ENCODE peak calls at places on chromosomes 6 and 20, in nine cellular contexts. M is mammary epithelial cell, B is IMR-90, L is progenitor cell of endocrine pancreas, X is MM.1S, D is esophagus squamous epithelium, Z is prostate gland, V is SK-N-SH, R is HFFc6. N is an unnamed sample.

GRCh38 chr6:35352735-35353134 is 10.4 kb downstream of the PPARD start:
- DNase-seq in M (no peak), B (no peak), L (no peak), X (no peak), D (no peak), Z (no peak), V (no peak), R (no peak), N (no peak)

GRCh38 chr6:88650029-88650619 is 313.3 kb downstream of the RNGTT start:
- DNase-seq in M (no peak), B (peak; percentile 91), L (no peak), X (peak; percentile 83), D (no peak), Z (no peak), V (no peak), R (peak; percentile 61), N (no peak)

GRCh38 chr6:127342296-127342945 is 988 bp downstream of the ECHDC1 start:
- DNase-seq in M (peak; percentile 75), B (peak; percentile 54), L (no peak), X (peak; percentile 8), D (no peak), Z (peak; percentile 34), V (peak; percentile 14), R (peak; percentile 58), N (no peak)

GRCh38 chr6:32222333-32223230 is 1.3 kb downstream of the NOTCH4 start:
- DNase-seq in M (peak; percentile 33), B (no peak), L (no peak), X (no peak), D (no peak), Z (peak; percentile 61), V (no peak), R (no peak), N (no peak)

GRCh38 chr6:68575765-68576439 is 59.2 kb upstream of the ADGRB3 start:
- DNase-seq in M (no peak), B (no peak), L (peak; percentile 18), X (peak; percentile 75), D (no peak), Z (no peak), V (no peak), R (no peak), N (peak; percentile 25)

GRCh38 chr6:153170511-153170910 is 39.4 kb upstream of the RGS17 start:
- DNase-seq in M (peak; percentile 88), B (peak; percentile 52), L (no peak), X (no peak), D (no peak), Z (no peak), V (no peak), R (peak; percentile 50), N (no peak)

GRCh38 chr6:28609672-28610071 is 84.0 kb downstream of the GPX5 start:
- DNase-seq in M (no peak), B (no peak), L (no peak), X (no peak), D (no peak), Z (no peak), V (no peak), R (no peak), N (no peak)

GRCh38 chr6:132300323-132300949 is 100.8 kb downstream of the MOXD1 start:
- DNase-seq in M (peak; percentile 39), B (peak; percentile 75), L (no peak), X (peak; percentile 64), D (no peak), Z (no peak), V (peak; percentile 14), R (peak; percentile 54), N (no peak)

GRCh38 chr6:113190170-113190569 is 667.0 kb upstream of the MARCKS start:
- DNase-seq in M (no peak), B (no peak), L (no peak), X (no peak), D (no peak), Z (no peak), V (no peak), R (no peak), N (no peak)

GRCh38 chr6:48036316-48036715 is 74.7 kb downstream of the PTCHD4 start:
- DNase-seq in M (peak; percentile 84), B (peak; percentile 26), L (no peak), X (no peak), D (no peak), Z (no peak), V (no peak), R (peak; percentile 24), N (no peak)

GRCh38 chr20:6708010-6708409 is 59.5 kb upstream of the BMP2 start:
- DNase-seq in M (peak; percentile 84), B (peak; percentile 84), L (no peak), X (no peak), D (no peak), Z (peak; percentile 26), V (no peak), R (no peak), N (peak; percentile 83)

GRCh38 chr6:29502181-29502580 is 14.4 kb upstream of the MAS1L start:
- DNase-seq in M (peak; percentile 76), B (no peak), L (no peak), X (no peak), D (no peak), Z (no peak), V (no peak), R (no peak), N (no peak)

GRCh38 chr20:32167552-32167951 is 40.0 kb downstream of the PLAGL2 start:
- DNase-seq in M (no peak), B (no peak), L (no peak), X (no peak), D (no peak), Z (no peak), V (no peak), R (no peak), N (no peak)

GRCh38 chr6:292506-293184 is 358 bp downstream of the DUSP22 start:
- DNase-seq in M (no peak), B (peak; percentile 24), L (peak; percentile 45), X (peak; percentile 99), D (no peak), Z (peak; percentile 61), V (no peak), R (peak; percentile 29), N (peak; percentile 94)

GRCh38 chr20:5430670-5431069 is 113.9 kb upstream of the PROKR2 start:
- DNase-seq in M (no peak), B (no peak), L (no peak), X (no peak), D (no peak), Z (no peak), V (no peak), R (no peak), N (no peak)
- TF ChIP-seq CTCF in M (peak; percentile 9), B (no peak), L (no peak), X (no peak), D (no peak), Z (no peak), V (no peak), R (no peak), N (no peak)

GRCh38 chr20:4092136-4092479 is 76.8 kb upstream of the RNF24 start:
- DNase-seq in M (no peak), B (no peak), L (no peak), X (no peak), D (no peak), Z (no peak), V (no peak), R (no peak), N (no peak)
- TF ChIP-seq CTCF in M (no peak), B (no peak), L (no peak), X (no peak), D (no peak), Z (no peak), V (no peak), R (peak; percentile 32), N (no peak)

DNA sequence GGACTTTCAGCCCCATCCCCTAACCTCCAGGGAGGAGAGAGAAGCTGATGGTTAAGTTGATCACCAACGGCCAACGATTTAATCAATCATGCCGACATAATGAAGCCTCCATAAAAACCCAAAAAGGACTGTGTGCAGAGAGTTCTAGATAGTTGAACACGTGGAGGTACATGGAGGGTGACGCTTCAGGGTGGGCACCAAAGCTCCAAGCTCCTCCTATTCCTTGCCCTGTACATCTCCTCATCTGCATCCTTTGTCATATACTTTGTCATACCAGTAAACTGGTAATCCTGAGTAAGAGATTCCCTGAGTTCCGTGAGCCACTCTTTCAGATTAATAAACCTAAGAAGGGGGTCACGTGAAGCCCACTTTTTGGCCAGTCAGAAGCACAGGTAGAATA is 3.7 kb upstream of the GMDS start:
- DNase-seq in M (no peak), B (no peak), L (no peak), X (no peak), D (no peak), Z (no peak), V (no peak), R (no peak), N (no peak)
- TF ChIP-seq CTCF in M (no peak), B (no peak), L (no peak), X (no peak), D (no peak), Z (no peak), V (no peak), R (no peak), N (no peak)

GRCh38 chr6:40743226-40743625 is 156.1 kb upstream of the LRFN2 start:
- DNase-seq in M (no peak), B (no peak), L (no peak), X (no peak), D (no peak), Z (no peak), V (no peak), R (no peak), N (no peak)
- TF ChIP-seq CTCF in M (no peak), B (no peak), L (no peak), X (no peak), D (no peak), Z (no peak), V (no peak), R (no peak), N (no peak)